ENCODE peak calls at places on chromosomes 5 and 9, in eight cellular contexts. One of them, this sample, is unnamed.

GRCh38 chr9:104091708-104092107 is 2.4 kb upstream of the SMC2 start:
- DNase-seq in fibroblast of lung: peak
- DNase-seq in activated CD4-positive, CD25-positive, alpha-beta regulatory T cell treated with anti-CD3 and anti-CD28 coated beads, Interleukin-2, amount 50 U/mL, for 16 hours: no peak
- DNase-seq in iris pigment epithelial cell: peak
- DNase-seq in non-pigmented ciliary epithelial cell: no peak
- DNase-seq in stimulated activated CD4-positive, alpha-beta T cell treated with anti-CD3 and anti-CD28 coated beads, Interleukin-15, amount 100 ng/mL, for 1 hour: no peak
- DNase-seq in caudate nucleus: no peak
- DNase-seq in uterus: peak
- DNase-seq in this sample: no peak

GRCh38 chr5:133932441-133933168 is 35.8 kb downstream of the C5orf15 start:
- DNase-seq in fibroblast of lung: no peak
- DNase-seq in activated CD4-positive, CD25-positive, alpha-beta regulatory T cell treated with anti-CD3 and anti-CD28 coated beads, Interleukin-2, amount 50 U/mL, for 16 hours: no peak
- DNase-seq in iris pigment epithelial cell: no peak
- DNase-seq in non-pigmented ciliary epithelial cell: no peak
- DNase-seq in stimulated activated CD4-positive, alpha-beta T cell treated with anti-CD3 and anti-CD28 coated beads, Interleukin-15, amount 100 ng/mL, for 1 hour: no peak
- DNase-seq in caudate nucleus: no peak
- DNase-seq in uterus: no peak
- DNase-seq in this sample: no peak

GRCh38 chr5:171736976-171737848 is 48.4 kb upstream of the SMIM23 start:
- DNase-seq in fibroblast of lung: no peak
- DNase-seq in activated CD4-positive, CD25-positive, alpha-beta regulatory T cell treated with anti-CD3 and anti-CD28 coated beads, Interleukin-2, amount 50 U/mL, for 16 hours: no peak
- DNase-seq in iris pigment epithelial cell: peak
- DNase-seq in non-pigmented ciliary epithelial cell: no peak
- DNase-seq in stimulated activated CD4-positive, alpha-beta T cell treated with anti-CD3 and anti-CD28 coated beads, Interleukin-15, amount 100 ng/mL, for 1 hour: no peak
- DNase-seq in caudate nucleus: no peak
- DNase-seq in uterus: peak
- DNase-seq in this sample: no peak

GRCh38 chr5:24065786-24066185 is 558.4 kb downstream of the PRDM9 start:
- DNase-seq in fibroblast of lung: no peak
- DNase-seq in activated CD4-positive, CD25-positive, alpha-beta regulatory T cell treated with anti-CD3 and anti-CD28 coated beads, Interleukin-2, amount 50 U/mL, for 16 hours: no peak
- DNase-seq in iris pigment epithelial cell: no peak
- DNase-seq in non-pigmented ciliary epithelial cell: no peak
- DNase-seq in stimulated activated CD4-positive, alpha-beta T cell treated with anti-CD3 and anti-CD28 coated beads, Interleukin-15, amount 100 ng/mL, for 1 hour: no peak
- DNase-seq in caudate nucleus: no peak
- DNase-seq in uterus: no peak
- DNase-seq in this sample: no peak

GRCh38 chr5:143174714-143175398 is 228.6 kb downstream of the NR3C1 start:
- DNase-seq in fibroblast of lung: peak
- DNase-seq in activated CD4-positive, CD25-positive, alpha-beta regulatory T cell treated with anti-CD3 and anti-CD28 coated beads, Interleukin-2, amount 50 U/mL, for 16 hours: no peak
- DNase-seq in iris pigment epithelial cell: peak
- DNase-seq in non-pigmented ciliary epithelial cell: no peak
- DNase-seq in stimulated activated CD4-positive, alpha-beta T cell treated with anti-CD3 and anti-CD28 coated beads, Interleukin-15, amount 100 ng/mL, for 1 hour: no peak
- DNase-seq in caudate nucleus: no peak
- DNase-seq in uterus: no peak
- DNase-seq in this sample: no peak

GRCh38 chr9:124423155-124423554 is 7.9 kb upstream of the PSMB7 start:
- DNase-seq in fibroblast of lung: no peak
- DNase-seq in activated CD4-positive, CD25-positive, alpha-beta regulatory T cell treated with anti-CD3 and anti-CD28 coated beads, Interleukin-2, amount 50 U/mL, for 16 hours: no peak
- DNase-seq in iris pigment epithelial cell: no peak
- DNase-seq in non-pigmented ciliary epithelial cell: no peak
- DNase-seq in stimulated activated CD4-positive, alpha-beta T cell treated with anti-CD3 and anti-CD28 coated beads, Interleukin-15, amount 100 ng/mL, for 1 hour: no peak
- DNase-seq in caudate nucleus: no peak
- DNase-seq in uterus: no peak
- DNase-seq in this sample: peak

GRCh38 chr5:175657593-175658271 is at the start of gene HRH2:
- DNase-seq in fibroblast of lung: peak
- DNase-seq in activated CD4-positive, CD25-positive, alpha-beta regulatory T cell treated with anti-CD3 and anti-CD28 coated beads, Interleukin-2, amount 50 U/mL, for 16 hours: no peak
- DNase-seq in iris pigment epithelial cell: no peak
- DNase-seq in non-pigmented ciliary epithelial cell: no peak
- DNase-seq in stimulated activated CD4-positive, alpha-beta T cell treated with anti-CD3 and anti-CD28 coated beads, Interleukin-15, amount 100 ng/mL, for 1 hour: peak
- DNase-seq in caudate nucleus: no peak
- DNase-seq in uterus: no peak
- DNase-seq in this sample: no peak

GRCh38 chr9:70130266-70130665 is 86.6 kb downstream of the MAMDC2 start:
- DNase-seq in fibroblast of lung: no peak
- DNase-seq in activated CD4-positive, CD25-positive, alpha-beta regulatory T cell treated with anti-CD3 and anti-CD28 coated beads, Interleukin-2, amount 50 U/mL, for 16 hours: no peak
- DNase-seq in iris pigment epithelial cell: no peak
- DNase-seq in non-pigmented ciliary epithelial cell: no peak
- DNase-seq in stimulated activated CD4-positive, alpha-beta T cell treated with anti-CD3 and anti-CD28 coated beads, Interleukin-15, amount 100 ng/mL, for 1 hour: no peak
- DNase-seq in caudate nucleus: no peak
- DNase-seq in uterus: no peak
- DNase-seq in this sample: no peak

GRCh38 chr5:99005506-99005905 is 76.7 kb upstream of the CHD1 start:
- DNase-seq in fibroblast of lung: no peak
- DNase-seq in activated CD4-positive, CD25-positive, alpha-beta regulatory T cell treated with anti-CD3 and anti-CD28 coated beads, Interleukin-2, amount 50 U/mL, for 16 hours: no peak
- DNase-seq in iris pigment epithelial cell: no peak
- DNase-seq in non-pigmented ciliary epithelial cell: no peak
- DNase-seq in stimulated activated CD4-positive, alpha-beta T cell treated with anti-CD3 and anti-CD28 coated beads, Interleukin-15, amount 100 ng/mL, for 1 hour: no peak
- DNase-seq in caudate nucleus: no peak
- DNase-seq in uterus: no peak
- DNase-seq in this sample: no peak

GRCh38 chr5:62001640-62002039 is 304.4 kb upstream of the KIF2A start:
- DNase-seq in fibroblast of lung: no peak
- DNase-seq in activated CD4-positive, CD25-positive, alpha-beta regulatory T cell treated with anti-CD3 and anti-CD28 coated beads, Interleukin-2, amount 50 U/mL, for 16 hours: no peak
- DNase-seq in iris pigment epithelial cell: no peak
- DNase-seq in non-pigmented ciliary epithelial cell: no peak
- DNase-seq in stimulated activated CD4-positive, alpha-beta T cell treated with anti-CD3 and anti-CD28 coated beads, Interleukin-15, amount 100 ng/mL, for 1 hour: no peak
- DNase-seq in caudate nucleus: no peak
- DNase-seq in uterus: no peak
- DNase-seq in this sample: no peak

GRCh38 chr5:97495301-97495700 is 312.3 kb upstream of the RIOK2 start:
- DNase-seq in fibroblast of lung: no peak
- DNase-seq in activated CD4-positive, CD25-positive, alpha-beta regulatory T cell treated with anti-CD3 and anti-CD28 coated beads, Interleukin-2, amount 50 U/mL, for 16 hours: no peak
- DNase-seq in iris pigment epithelial cell: no peak
- DNase-seq in non-pigmented ciliary epithelial cell: no peak
- DNase-seq in stimulated activated CD4-positive, alpha-beta T cell treated with anti-CD3 and anti-CD28 coated beads, Interleukin-15, amount 100 ng/mL, for 1 hour: no peak
- DNase-seq in caudate nucleus: no peak
- DNase-seq in uterus: no peak
- DNase-seq in this sample: no peak

GRCh38 chr9:3525088-3525835 is 539 bp downstream of the RFX3 start:
- DNase-seq in fibroblast of lung: no peak
- DNase-seq in activated CD4-positive, CD25-positive, alpha-beta regulatory T cell treated with anti-CD3 and anti-CD28 coated beads, Interleukin-2, amount 50 U/mL, for 16 hours: no peak
- DNase-seq in iris pigment epithelial cell: no peak
- DNase-seq in non-pigmented ciliary epithelial cell: no peak
- DNase-seq in stimulated activated CD4-positive, alpha-beta T cell treated with anti-CD3 and anti-CD28 coated beads, Interleukin-15, amount 100 ng/mL, for 1 hour: no peak
- DNase-seq in caudate nucleus: peak
- DNase-seq in uterus: no peak
- DNase-seq in this sample: no peak

GRCh38 chr9:89635007-89635742 is 30.4 kb downstream of the GADD45G start:
- DNase-seq in fibroblast of lung: peak
- DNase-seq in activated CD4-positive, CD25-positive, alpha-beta regulatory T cell treated with anti-CD3 and anti-CD28 coated beads, Interleukin-2, amount 50 U/mL, for 16 hours: no peak
- DNase-seq in iris pigment epithelial cell: peak
- DNase-seq in non-pigmented ciliary epithelial cell: peak
- DNase-seq in stimulated activated CD4-positive, alpha-beta T cell treated with anti-CD3 and anti-CD28 coated beads, Interleukin-15, amount 100 ng/mL, for 1 hour: no peak
- DNase-seq in caudate nucleus: no peak
- DNase-seq in uterus: no peak
- DNase-seq in this sample: no peak

GRCh38 chr9:119280740-119281485 is 88.3 kb downstream of the BRINP1 start:
- DNase-seq in fibroblast of lung: peak
- DNase-seq in activated CD4-positive, CD25-positive, alpha-beta regulatory T cell treated with anti-CD3 and anti-CD28 coated beads, Interleukin-2, amount 50 U/mL, for 16 hours: no peak
- DNase-seq in iris pigment epithelial cell: no peak
- DNase-seq in non-pigmented ciliary epithelial cell: no peak
- DNase-seq in stimulated activated CD4-positive, alpha-beta T cell treated with anti-CD3 and anti-CD28 coated beads, Interleukin-15, amount 100 ng/mL, for 1 hour: no peak
- DNase-seq in caudate nucleus: no peak
- DNase-seq in uterus: no peak
- DNase-seq in this sample: no peak

GRCh38 chr5:180338001-180338707 is 15.0 kb downstream of the GFPT2 start:
- DNase-seq in fibroblast of lung: no peak
- DNase-seq in activated CD4-positive, CD25-positive, alpha-beta regulatory T cell treated with anti-CD3 and anti-CD28 coated beads, Interleukin-2, amount 50 U/mL, for 16 hours: no peak
- DNase-seq in iris pigment epithelial cell: peak
- DNase-seq in non-pigmented ciliary epithelial cell: no peak
- DNase-seq in stimulated activated CD4-positive, alpha-beta T cell treated with anti-CD3 and anti-CD28 coated beads, Interleukin-15, amount 100 ng/mL, for 1 hour: no peak
- DNase-seq in caudate nucleus: no peak
- DNase-seq in uterus: no peak
- DNase-seq in this sample: no peak

GRCh38 chr5:116951217-116951616 is 376.6 kb upstream of the SEMA6A start:
- DNase-seq in fibroblast of lung: no peak
- DNase-seq in activated CD4-positive, CD25-positive, alpha-beta regulatory T cell treated with anti-CD3 and anti-CD28 coated beads, Interleukin-2, amount 50 U/mL, for 16 hours: no peak
- DNase-seq in iris pigment epithelial cell: no peak
- DNase-seq in non-pigmented ciliary epithelial cell: no peak
- DNase-seq in stimulated activated CD4-positive, alpha-beta T cell treated with anti-CD3 and anti-CD28 coated beads, Interleukin-15, amount 100 ng/mL, for 1 hour: no peak
- DNase-seq in caudate nucleus: no peak
- DNase-seq in uterus: no peak
- DNase-seq in this sample: no peak

GRCh38 chr5:111129938-111130337 is 37.8 kb downstream of the WDR36 start:
- DNase-seq in fibroblast of lung: peak
- DNase-seq in activated CD4-positive, CD25-positive, alpha-beta regulatory T cell treated with anti-CD3 and anti-CD28 coated beads, Interleukin-2, amount 50 U/mL, for 16 hours: no peak
- DNase-seq in iris pigment epithelial cell: peak
- DNase-seq in non-pigmented ciliary epithelial cell: no peak
- DNase-seq in stimulated activated CD4-positive, alpha-beta T cell treated with anti-CD3 and anti-CD28 coated beads, Interleukin-15, amount 100 ng/mL, for 1 hour: no peak
- DNase-seq in caudate nucleus: no peak
- DNase-seq in uterus: no peak
- DNase-seq in this sample: no peak